ENCODE peak calls at places on chromosomes 13 and 19, in four cellular contexts. L is neuronal stem cell, A is pancreas, Q is thoracic aorta. R is an unnamed sample.

GRCh38 chr13:114049026-114049425 is 75.2 kb upstream of the C13orf46 start:
- DNase-seq in L (no peak), A (no peak), Q (no peak), R (no peak)

GRCh38 chr13:113426591-113426986 is 26.7 kb downstream of the ADPRHL1 start:
- DNase-seq in L (no peak), A (no peak), Q (no peak), R (no peak)

GRCh38 chr19:694481-695349 is 537 bp downstream of the PRSS57 start:
- DNase-seq in L (no peak), A (no peak), Q (no peak), R (no peak)

GRCh38 chr13:43797869-43798268 is 11.1 kb upstream of the ENOX1 start:
- DNase-seq in L (no peak), A (no peak), Q (no peak), R (no peak)

GRCh38 chr19:56423985-56424353 is 19.8 kb downstream of the ZNF583 start:
- DNase-seq in L (no peak), A (no peak), Q (no peak), R (no peak)

GRCh38 chr13:40120288-40120687 is 464.8 kb downstream of the COG6 start:
- DNase-seq in L (no peak), A (no peak), Q (no peak), R (no peak)

GRCh38 chr13:48333976-48334375 is 30.4 kb downstream of the RB1 start:
- DNase-seq in L (no peak), A (no peak), Q (no peak), R (no peak)

GRCh38 chr13:79432992-79433391 is 26.9 kb upstream of the RBM26 start:
- DNase-seq in L (no peak), A (no peak), Q (no peak), R (no peak)

GRCh38 chr13:111233080-111233479 is 87.4 kb upstream of the TEX29 start:
- DNase-seq in L (no peak), A (no peak), Q (no peak), R (no peak)

GRCh38 chr19:1015782-1016646 is 4.9 kb downstream of the TMEM259 start:
- DNase-seq in L (no peak), A (no peak), Q (no peak), R (no peak)

GRCh38 chr13:106028916-106029315 is 506.5 kb downstream of the EFNB2 start:
- DNase-seq in L (no peak), A (no peak), Q (no peak), R (no peak)

GRCh38 chr13:29594710-29595379 is 643 bp downstream of the SLC7A1 start:
- DNase-seq in L (peak), A (peak), Q (peak), R (peak)

GRCh38 chr13:70249332-70250064 is 141.2 kb upstream of the KLHL1 start:
- DNase-seq in L (peak), A (no peak), Q (no peak), R (no peak)

GRCh38 chr13:87128006-87128405 is 543.2 kb upstream of the SLITRK5 start:
- DNase-seq in L (peak), A (no peak), Q (no peak), R (no peak)

GRCh38 chr13:20843177-20843576 is 59.4 kb downstream of the XPO4 start:
- DNase-seq in L (no peak), A (no peak), Q (no peak), R (no peak)

GRCh38 chr19:53646144-53646543 is 14.3 kb downstream of the DPRX start:
- DNase-seq in L (no peak), A (no peak), Q (no peak), R (no peak)

GRCh38 chr13:40345149-40345514 is 321.3 kb downstream of the FOXO1 start:
- DNase-seq in L (no peak), A (no peak), Q (no peak), R (no peak)

GRCh38 chr13:45674908-45675307 is 27.2 kb upstream of the CBY2 start:
- DNase-seq in L (peak), A (no peak), Q (no peak), R (no peak)

GRCh38 chr19:55585658-55586339 is 5.2 kb upstream of the ZNF579 start:
- DNase-seq in L (peak), A (peak), Q (no peak), R (no peak)

GRCh38 chr19:39154626-39155100 is 29.1 kb downstream of the PAK4 start:
- DNase-seq in L (no peak), A (peak), Q (no peak), R (no peak)

GRCh38 chr19:6086081-6086858 is 24.0 kb downstream of the RFX2 start:
- DNase-seq in L (no peak), A (no peak), Q (no peak), R (no peak)

GRCh38 chr13:105050696-105051095 is 1484.8 kb downstream of the EFNB2 start:
- DNase-seq in L (no peak), A (no peak), Q (no peak), R (no peak)

GRCh38 chr19:14477417-14478112 is 2.4 kb upstream of the PTGER1 start:
- DNase-seq in L (no peak), A (no peak), Q (no peak), R (no peak)

GRCh38 chr13:43985437-43986051 is 105.8 kb downstream of the LACC1 start:
- DNase-seq in L (no peak), A (no peak), Q (no peak), R (no peak)

GRCh38 chr19:46181386-46181774 is 33.3 kb downstream of the IGFL2 start:
- DNase-seq in L (no peak), A (no peak), Q (no peak), R (no peak)

GRCh38 chr19:34430738-34431625 is 2.8 kb downstream of the UBA2 start:
- DNase-seq in L (peak), A (no peak), Q (no peak), R (no peak)

GRCh38 chr13:95494082-95494681 is 58.3 kb upstream of the CLDN10 start:
- DNase-seq in L (peak), A (no peak), Q (no peak), R (no peak)

GRCh38 chr13:113597386-113598080 is 13.0 kb downstream of the TFDP1 start:
- DNase-seq in L (no peak), A (no peak), Q (no peak), R (no peak)

GRCh38 chr13:54424344-54424743 is 1395.7 kb downstream of the OLFM4 start:
- DNase-seq in L (no peak), A (no peak), Q (no peak), R (no peak)

GRCh38 chr19:48868196-48868886 is at the start of gene PLEKHA4:
- DNase-seq in L (no peak), A (peak), Q (no peak), R (peak)

GRCh38 chr19:11481777-11482383 is 1.0 kb upstream of the ELAVL3 start:
- DNase-seq in L (peak), A (no peak), Q (peak), R (peak)

GRCh38 chr19:10692673-10693264 is 8.5 kb upstream of the QTRT1 start:
- DNase-seq in L (no peak), A (no peak), Q (no peak), R (no peak)

GRCh38 chr19:14370169-14370998 is 10.9 kb upstream of the ADGRE5 start:
- DNase-seq in L (no peak), A (no peak), Q (no peak), R (no peak)

GRCh38 chr13:107075576-107075975 is 507.6 kb upstream of the ARGLU1 start:
- DNase-seq in L (no peak), A (no peak), Q (no peak), R (no peak)

DNA sequence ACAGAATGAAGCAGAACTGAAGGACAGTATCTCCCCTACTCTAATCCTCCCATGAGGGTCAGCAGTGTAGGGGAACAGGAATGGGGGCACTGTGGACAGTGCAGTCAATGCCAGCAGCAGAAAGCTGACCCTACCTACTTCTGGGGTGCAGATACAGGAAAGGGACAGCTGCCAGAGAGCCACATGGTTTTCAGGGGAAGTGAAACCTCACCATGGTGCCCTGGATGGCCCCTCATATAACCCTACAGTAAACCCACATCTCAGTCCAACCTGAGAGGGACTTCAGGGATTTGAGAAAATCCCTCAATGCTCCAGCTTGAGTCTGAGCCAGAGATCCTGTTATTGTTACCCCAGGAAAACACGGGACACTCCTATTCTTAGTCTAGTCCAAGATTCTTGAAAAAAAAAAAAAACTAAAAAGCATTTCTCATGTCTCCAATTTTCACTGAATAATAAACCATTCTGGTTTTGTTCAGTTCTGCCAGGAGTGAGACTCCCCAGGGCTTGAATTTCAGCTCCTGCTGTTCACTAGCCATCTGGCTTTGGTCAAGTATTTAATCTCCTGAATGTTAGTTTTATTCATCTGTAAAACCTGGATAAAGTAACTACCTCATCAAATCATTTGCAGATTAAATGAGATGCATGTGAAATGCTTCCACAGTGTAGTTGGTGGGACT is 511.6 kb upstream of the ARGLU1 start:
- DNase-seq in L (no peak), A (no peak), Q (no peak), R (no peak)
- H3K27ac ChIP-seq in L (no peak), A (no peak), Q (no peak), R (no peak)

DNA sequence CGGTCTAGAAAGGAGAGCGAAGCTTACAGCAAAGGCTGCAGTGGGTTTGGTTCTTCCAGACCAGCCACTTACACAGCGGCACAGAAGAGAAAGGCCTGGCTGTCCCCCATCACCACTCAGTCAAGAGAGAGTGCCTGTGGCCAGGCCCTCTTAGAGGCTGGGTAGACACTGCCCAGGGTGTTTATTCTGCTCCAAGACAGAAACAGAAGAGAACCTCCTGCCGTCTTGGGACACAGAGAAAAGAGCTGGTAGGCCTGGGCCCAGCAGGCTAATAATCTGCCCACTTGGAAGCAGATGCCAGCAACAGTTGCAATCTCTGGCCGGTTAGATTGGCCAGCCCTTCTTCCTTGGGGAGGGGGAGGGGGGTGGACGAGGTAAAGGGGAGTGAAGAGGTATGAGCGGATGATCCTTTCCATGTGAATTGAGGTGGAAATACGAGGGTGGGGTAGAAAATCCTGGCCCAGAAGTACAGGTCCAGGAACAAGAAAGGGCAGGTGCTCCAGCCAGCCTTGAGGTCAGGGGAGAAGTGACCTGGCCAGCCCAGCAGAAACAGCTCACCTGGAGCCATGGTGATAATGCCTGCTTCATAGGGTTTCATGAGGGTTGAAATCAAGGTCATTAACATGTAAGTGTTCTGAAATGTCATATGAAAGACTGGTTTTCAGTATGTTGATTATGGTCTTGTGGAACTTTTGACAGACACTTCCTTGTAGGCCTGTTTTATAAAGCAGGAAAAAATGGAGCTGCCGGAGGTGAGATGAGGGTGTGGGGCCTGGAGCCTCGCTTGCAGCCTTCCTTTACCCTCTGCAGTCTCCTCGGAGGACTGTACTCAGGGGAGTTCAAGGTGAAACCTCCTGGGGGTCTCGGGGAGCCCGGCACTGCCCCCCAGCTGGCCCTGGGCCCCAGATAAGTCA is 116.9 kb downstream of the SIPA1L3 start:
- DNase-seq in L (no peak), A (no peak), Q (no peak), R (no peak)
- H3K27ac ChIP-seq in L (no peak), A (peak), Q (no peak), R (no peak)

GRCh38 chr19:2922987-2923386 is 21.8 kb downstream of the ZNF77 start:
- DNase-seq in L (no peak), A (peak), Q (no peak), R (peak)
- H3K27ac ChIP-seq in L (no peak), A (peak), Q (no peak), R (no peak)

DNA sequence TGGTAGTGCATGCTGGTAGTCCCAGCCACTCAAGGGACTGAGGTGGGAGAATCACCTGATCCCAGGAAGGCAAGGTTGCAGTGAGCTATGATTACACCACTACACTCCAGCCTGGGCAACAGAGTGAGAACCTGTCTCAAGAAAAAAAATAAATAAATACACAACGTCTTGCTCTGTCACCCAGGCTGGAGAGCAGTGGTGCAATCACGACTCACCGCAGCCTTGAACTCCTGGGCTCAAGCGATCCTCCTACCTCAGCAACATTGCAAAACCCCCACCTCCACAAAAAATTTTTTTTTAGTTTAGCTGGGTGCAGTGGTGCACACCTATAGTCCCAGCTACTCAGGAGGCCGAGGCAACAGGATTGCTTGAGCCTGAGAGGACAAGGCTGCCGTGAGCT is 8.8 kb downstream of the TPM4 start:
- DNase-seq in L (no peak), A (no peak), Q (no peak), R (no peak)
- H3K27ac ChIP-seq in L (no peak), A (no peak), Q (peak), R (peak)

GRCh38 chr19:44871809-44872208 is 19.2 kb upstream of the TOMM40 start:
- DNase-seq in L (no peak), A (no peak), Q (no peak), R (no peak)
- H3K27ac ChIP-seq in L (no peak), A (no peak), Q (no peak), R (no peak)

GRCh38 chr19:43498233-43498830 is 6.2 kb downstream of the PHLDB3 start:
- DNase-seq in L (no peak), A (no peak), Q (no peak), R (no peak)

GRCh38 chr19:43499042-43499441 is 5.5 kb downstream of the PHLDB3 start:
- DNase-seq in L (no peak), A (no peak), Q (no peak), R (no peak)

GRCh38 chr19:43496960-43497359 is 7.6 kb downstream of the PHLDB3 start:
- DNase-seq in L (no peak), A (no peak), Q (no peak), R (no peak)

GRCh38 chr19:43490759-43491158 is 13.8 kb downstream of the PHLDB3 start:
- DNase-seq in L (no peak), A (no peak), Q (no peak), R (no peak)

GRCh38 chr19:43495082-43495481 is 9.5 kb downstream of the PHLDB3 start:
- DNase-seq in L (no peak), A (no peak), Q (no peak), R (no peak)
- H3K27ac ChIP-seq in L (no peak), A (no peak), Q (no peak), R (no peak)

DNA sequence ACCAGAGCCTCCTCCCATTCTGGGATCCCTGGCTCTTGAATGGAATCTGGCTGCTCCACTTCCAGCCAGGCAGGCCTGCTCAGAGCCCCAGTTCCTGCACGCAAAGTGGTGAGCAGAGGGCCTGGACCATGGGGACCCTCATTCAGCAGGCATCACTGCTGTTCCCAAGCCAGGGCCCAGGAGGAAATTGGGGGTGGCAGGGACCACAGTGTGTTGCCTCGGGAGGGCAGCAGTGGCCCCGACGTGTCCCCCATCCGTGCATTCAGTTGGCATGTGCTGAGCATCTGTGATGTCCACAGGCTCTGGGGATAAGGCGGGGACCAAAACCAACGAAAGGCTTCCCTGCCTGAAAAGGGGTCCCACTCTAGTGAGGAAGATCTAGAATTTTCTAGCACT is 11.2 kb downstream of the CCDC97 start:
- DNase-seq in L (no peak), A (no peak), Q (no peak), R (no peak)
- H3K27ac ChIP-seq in L (no peak), A (no peak), Q (peak), R (peak)

DNA sequence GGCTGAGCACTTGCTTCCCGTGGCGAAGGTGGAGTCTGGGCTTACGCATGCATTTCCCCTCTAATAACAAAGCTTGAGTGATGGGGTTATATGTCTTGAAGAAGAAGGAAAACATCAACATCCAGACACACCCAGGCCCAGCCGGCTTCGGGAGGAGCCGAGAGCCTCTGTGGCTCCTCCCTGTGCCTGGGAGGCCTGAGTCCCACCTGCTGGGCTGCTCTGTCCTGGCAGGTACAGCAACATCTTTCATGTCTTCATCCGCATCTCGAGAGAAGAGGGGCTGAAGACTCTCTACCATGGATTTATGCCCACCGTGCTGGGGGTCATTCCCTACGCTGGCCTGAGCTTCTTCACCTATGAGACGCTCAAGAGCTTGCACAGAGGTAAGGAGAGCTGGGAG is 30.6 kb downstream of the TMEM161A start:
- DNase-seq in L (no peak), A (no peak), Q (no peak), R (no peak)
- H3K27ac ChIP-seq in L (no peak), A (no peak), Q (no peak), R (no peak)